ENCODE peak calls at places on chromosomes 12 and 14, in eight cellular contexts. T is body of pancreas; V is GM20000; K is stromal cell of bone marrow; C is stimulated activated CD4-positive, alpha-beta T cell treated with anti-CD3 and anti-CD28 coated beads, Interleukin-4, amount 100 ng/mL, for 48 hours; P is NCI-H345; F is SW480; R is CD4-positive, alpha-beta T cell. D is an unnamed sample.

GRCh38 chr14:73261075-73261474 is 23.8 kb downstream of the PAPLN start:
- DNase-seq in P (no peak), T (no peak), V (no peak), K (no peak), C (no peak), R (no peak), F (no peak), D (no peak)

GRCh38 chr14:77236814-77237213 is 34.2 kb downstream of the NGB start:
- DNase-seq in R (no peak), P (no peak), K (no peak), V (no peak), F (no peak), T (no peak), C (no peak), D (no peak)

GRCh38 chr12:112768278-112768677 is 23.3 kb upstream of the RPH3A start:
- DNase-seq in K (no peak), P (no peak), R (no peak), V (no peak), F (no peak), T (no peak), C (no peak), D (no peak)

GRCh38 chr14:79298373-79298772 is 912.9 kb downstream of the DIO2 start:
- DNase-seq in P (no peak), K (no peak), F (no peak), C (no peak), V (no peak), T (no peak), R (no peak), D (no peak)

GRCh38 chr12:45969084-45969483 is 21.3 kb downstream of the SCAF11 start:
- DNase-seq in C (no peak), P (no peak), T (no peak), F (no peak), V (no peak), K (no peak), R (no peak), D (no peak)

GRCh38 chr12:6426882-6427671 is 17.7 kb upstream of the CD27 start:
- DNase-seq in C (peak), P (no peak), R (peak), F (peak), T (no peak), V (peak), K (no peak), D (no peak)

GRCh38 chr14:79442776-79443175 is 768.5 kb downstream of the DIO2 start:
- DNase-seq in V (no peak), T (no peak), F (no peak), R (no peak), C (no peak), K (no peak), P (no peak), D (no peak)

GRCh38 chr14:93200553-93200952 is 6.3 kb downstream of the GON7 start:
- DNase-seq in R (no peak), C (no peak), P (no peak), K (no peak), V (no peak), F (no peak), T (no peak), D (no peak)

GRCh38 chr14:103103461-103104388 is 9.2 kb downstream of the EXOC3L4 start:
- DNase-seq in R (no peak), C (no peak), P (peak), K (no peak), V (no peak), F (peak), T (peak), D (no peak)

GRCh38 chr12:4483885-4484823 is 38.5 kb upstream of the FGF6 start:
- DNase-seq in V (no peak), F (no peak), C (no peak), T (no peak), P (peak), K (no peak), R (no peak), D (no peak)

GRCh38 chr12:112463478-112463877 is 44.7 kb downstream of the PTPN11 start:
- DNase-seq in C (no peak), V (peak), T (no peak), K (no peak), R (no peak), P (no peak), F (no peak), D (no peak)

D was measured in activated gamma-delta T cell.